ENCODE peak calls at places on chromosomes 6 and 20, in eight cellular contexts. C, A, B, H, P, G, O and V are unnamed samples. For H3K4me1, the result is how much of the 10 kb centered on the place peaks cover.

GRCh38 chr20:381581-382290 is 1.2 kb downstream of the TRIB3 start:
- DNase-seq in A (peak), P (peak), C (peak), H (peak), O (peak), B (peak), G (peak), V (no peak)

GRCh38 chr20:44828640-44829039 is 18.3 kb upstream of the RIMS4 start:
- DNase-seq in O (no peak), A (no peak), G (no peak), B (no peak), C (no peak), H (no peak), P (no peak), V (no peak)

GRCh38 chr6:100559859-100560258 is 95.1 kb upstream of the SIM1 start:
- DNase-seq in G (no peak), C (no peak), O (no peak), A (no peak), P (no peak), B (no peak), H (no peak), V (no peak)

GRCh38 chr6:144413418-144413817 is 128.3 kb downstream of the UTRN start:
- DNase-seq in O (peak), G (no peak), P (no peak), H (no peak), A (no peak), C (no peak), B (peak), V (peak)

GRCh38 chr6:167574431-167575097 is 249.7 kb downstream of the TTLL2 start:
- DNase-seq in B (no peak), O (no peak), A (no peak), G (peak), P (peak), C (no peak), H (no peak), V (no peak)

GRCh38 chr20:18774207-18774606 is 39.4 kb upstream of the SCP2D1 start:
- DNase-seq in C (no peak), B (no peak), H (no peak), A (no peak), G (no peak), O (no peak), P (no peak), V (no peak)

GRCh38 chr6:34515473-34516387 is 40.4 kb downstream of the SPDEF start:
- DNase-seq in A (no peak), B (no peak), C (no peak), G (no peak), O (no peak), P (no peak), H (peak), V (no peak)

GRCh38 chr6:52598123-52598823 is 21.4 kb upstream of the TRAM2 start:
- DNase-seq in B (peak), A (peak), G (peak), O (no peak), P (no peak), H (no peak), C (peak), V (no peak)

GRCh38 chr6:17962436-17963031 is 24.9 kb downstream of the KIF13A start:
- DNase-seq in A (no peak), H (no peak), P (no peak), G (peak), C (no peak), B (peak), O (no peak), V (no peak)

GRCh38 chr6:81465859-81466258 is 286.6 kb downstream of the TENT5A start:
- DNase-seq in G (no peak), P (no peak), B (peak), H (no peak), O (no peak), C (no peak), A (no peak), V (no peak)

GRCh38 chr6:151139524-151139923 is 100.2 kb upstream of the AKAP12 start:
- DNase-seq in P (no peak), B (no peak), G (no peak), A (no peak), C (no peak), O (no peak), H (no peak), V (no peak)

GRCh38 chr6:26155066-26155925 is 68.1 kb downstream of the HFE start:
- DNase-seq in C (no peak), P (peak), A (no peak), B (peak), H (no peak), O (no peak), G (peak), V (no peak)

GRCh38 chr20:62305149-62305764 is 2.5 kb downstream of the ADRM1 start:
- DNase-seq in G (peak), O (peak), H (peak), B (no peak), A (no peak), P (no peak), C (no peak), V (no peak)

GRCh38 chr20:62303327-62304226 is 780 bp downstream of the ADRM1 start:
- DNase-seq in B (no peak), P (no peak), G (no peak), H (peak), A (no peak), C (no peak), O (peak), V (no peak)

GRCh38 chr20:62305765-62306431 is 3.1 kb downstream of the ADRM1 start:
- DNase-seq in A (no peak), P (no peak), G (no peak), B (no peak), C (no peak), H (peak), O (peak), V (no peak)

GRCh38 chr20:62303049-62303326 is 191 bp downstream of the ADRM1 start:
- DNase-seq in H (peak), C (peak), O (no peak), A (no peak), G (no peak), P (no peak), B (no peak), V (no peak)

GRCh38 chr20:62304331-62305148 is 1.7 kb downstream of the ADRM1 start:
- DNase-seq in A (no peak), P (no peak), C (no peak), H (peak), O (no peak), B (no peak), G (no peak), V (no peak)
- H3K4me1 ChIP-seq in A (under half), P (under half), C (under half), H (under half), O (under half), B (under half), G (under half), V (under half)

GRCh38 chr6:2876210-2877056 is 26.7 kb downstream of the SERPINB9 start:
- DNase-seq in A (no peak), H (no peak), P (peak), G (peak), C (no peak), O (peak), B (peak), V (no peak)
- H3K4me1 ChIP-seq in A (half or more), H (under half), P (under half), G (under half), C (half or more), O (under half), B (under half), V (under half)

DNA sequence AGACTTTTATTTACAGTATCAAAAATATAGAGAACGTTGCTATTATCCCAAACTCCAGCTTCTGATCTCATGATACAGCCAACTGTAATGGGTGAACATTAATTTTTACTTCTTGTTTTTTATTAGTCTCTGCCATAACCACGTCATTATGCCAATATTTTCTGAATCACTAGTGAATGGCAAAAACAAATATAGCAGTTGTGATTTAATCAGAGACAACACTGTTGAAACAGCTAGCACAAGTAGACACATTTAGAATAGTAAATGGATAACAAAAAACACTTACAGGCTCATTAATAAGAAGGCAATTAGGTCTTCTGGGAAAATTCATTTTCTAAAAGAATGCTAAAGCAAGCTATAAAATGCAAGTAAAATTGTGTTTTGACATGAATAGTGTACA is 8.1 kb downstream of the PTPRK start:
- DNase-seq in P (no peak), G (no peak), B (no peak), O (no peak), H (no peak), C (no peak), A (no peak), V (no peak)
- H3K4me1 ChIP-seq in P (under half), G (under half), B (under half), O (half or more), H (half or more), C (under half), A (under half), V (half or more)

GRCh38 chr6:113829702-113830058 is 27.5 kb upstream of the MARCKS start:
- DNase-seq in C (no peak), B (no peak), G (no peak), H (no peak), A (no peak), P (no peak), O (no peak), V (no peak)

GRCh38 chr6:113830140-113830539 is 27.0 kb upstream of the MARCKS start:
- DNase-seq in H (no peak), O (no peak), G (no peak), C (no peak), P (no peak), B (no peak), A (no peak), V (no peak)

GRCh38 chr6:113837170-113837569 is 20.0 kb upstream of the MARCKS start:
- DNase-seq in P (no peak), B (no peak), G (no peak), H (no peak), A (no peak), C (no peak), O (no peak), V (no peak)

GRCh38 chr6:113828984-113829701 is 28.0 kb upstream of the MARCKS start:
- DNase-seq in H (no peak), A (no peak), C (no peak), G (no peak), O (no peak), P (no peak), B (no peak), V (no peak)

DNA sequence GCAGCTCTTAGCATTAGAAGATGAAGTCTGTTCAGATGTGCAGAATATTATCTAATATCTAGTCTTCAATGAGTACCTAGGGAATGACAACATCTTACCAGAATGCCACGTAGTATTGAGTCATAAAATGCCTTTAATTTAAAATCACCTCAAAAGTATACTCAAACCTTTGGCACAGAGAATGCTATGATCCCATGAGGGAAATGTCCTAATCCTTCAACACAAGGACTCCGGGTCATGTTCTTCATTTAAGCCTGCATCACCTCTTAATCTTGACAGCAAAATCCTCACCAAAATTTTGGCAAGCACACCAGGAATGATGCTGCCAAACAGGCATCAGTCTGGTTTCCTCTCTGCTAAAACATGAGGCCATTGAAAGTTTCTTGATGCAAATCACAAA is 23.6 kb upstream of the MARCKS start:
- DNase-seq in A (no peak), B (peak), G (no peak), P (no peak), C (no peak), H (no peak), O (no peak), V (no peak)
- H3K4me1 ChIP-seq in A (under half), B (under half), G (under half), P (under half), C (under half), H (under half), O (under half), V (under half)

GRCh38 chr6:139147628-139148027 is 12.7 kb downstream of the HECA start:
- DNase-seq in B (no peak), G (no peak), O (no peak), P (peak), H (no peak), C (no peak), A (no peak), V (no peak)

GRCh38 chr6:139150915-139151314 is 16.0 kb downstream of the HECA start:
- DNase-seq in O (no peak), G (no peak), C (no peak), A (no peak), H (no peak), P (no peak), B (no peak), V (no peak)

GRCh38 chr6:139148557-139149220 is 13.8 kb downstream of the HECA start:
- DNase-seq in O (no peak), G (no peak), P (peak), C (no peak), A (no peak), H (no peak), B (peak), V (no peak)

GRCh38 chr6:139151425-139152087 is 16.7 kb downstream of the HECA start:
- DNase-seq in P (no peak), A (no peak), B (no peak), H (no peak), C (no peak), G (no peak), O (no peak), V (no peak)

DNA sequence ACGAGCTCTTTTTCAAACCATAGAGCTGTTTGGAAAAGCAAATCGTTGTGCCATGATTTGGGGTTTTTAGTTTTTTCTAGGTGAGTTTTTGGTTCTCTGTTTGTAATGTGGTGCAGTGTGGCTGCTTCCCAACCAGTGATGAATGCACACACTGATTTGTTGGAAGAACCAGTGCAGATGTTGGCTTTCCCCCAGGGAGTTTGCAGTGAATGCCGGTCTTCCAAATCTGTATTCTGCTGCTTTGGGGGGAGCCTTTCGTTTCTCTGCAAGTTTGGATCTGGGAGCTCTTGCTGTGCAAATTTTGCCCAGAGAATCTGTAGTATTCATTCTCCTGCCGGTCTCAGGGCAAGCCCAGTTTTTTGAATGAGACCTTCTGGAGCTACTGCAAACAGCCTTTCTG is 14.5 kb downstream of the HECA start:
- DNase-seq in O (no peak), G (peak), C (no peak), A (no peak), H (no peak), P (no peak), B (peak), V (no peak)
- H3K4me1 ChIP-seq in O (under half), G (under half), C (half or more), A (half or more), H (under half), P (under half), B (under half), V (under half)

DNA sequence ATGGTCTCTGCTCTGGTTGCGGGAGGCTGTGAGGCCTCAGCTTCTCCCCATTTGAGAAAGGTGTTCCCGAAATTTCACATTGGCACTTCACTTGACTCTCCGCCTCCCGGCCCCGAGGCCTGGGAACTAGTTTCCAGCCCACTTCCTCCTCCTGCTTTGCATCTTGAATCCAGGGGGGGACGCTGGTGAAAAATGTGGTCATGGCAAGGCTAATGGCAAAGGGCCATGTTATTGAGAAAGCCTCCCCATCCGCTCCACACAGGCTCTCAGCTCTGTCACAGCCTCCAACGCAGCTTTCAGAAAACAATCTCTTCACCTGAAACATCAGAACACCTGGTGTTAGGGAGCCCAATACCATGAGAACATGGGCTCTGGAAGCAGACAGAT is 5.6 kb downstream of the PLAGL2 start:
- DNase-seq in A (no peak), G (no peak), H (no peak), B (no peak), O (no peak), P (no peak), C (no peak), V (no peak)
- H3K4me1 ChIP-seq in A (under half), G (under half), H (half or more), B (under half), O (under half), P (under half), C (under half), V (under half)